ENCODE peak calls at places on chromosomes 2 and 18, in four cellular contexts. P is neural progenitor cell, I is fibroblast of lung, E is H9. K is an unnamed sample. For H3K79me2, the result is how much of the 10 kb centered on the place peaks cover.

GRCh38 chr2:44087037-44087713 is 81.5 kb upstream of the PPM1B start:
- DNase-seq in E (peak), P (peak), I (peak), K (peak)

GRCh38 chr2:48906640-48907039 is 151.1 kb upstream of the LHCGR start:
- DNase-seq in E (no peak), P (no peak), I (no peak), K (no peak)

GRCh38 chr2:42047488-42048317 is at the start of gene PKDCC:
- DNase-seq in P (peak), I (peak), E (peak), K (no peak)

GRCh38 chr18:42429208-42429607 is 474.2 kb downstream of the PIK3C3 start:
- DNase-seq in E (no peak), I (no peak), P (peak), K (no peak)

GRCh38 chr2:101734511-101735165 is 37.1 kb downstream of the MAP4K4 start:
- DNase-seq in P (peak), E (no peak), I (no peak), K (no peak)

GRCh38 chr2:44247924-44248323 is 27.4 kb upstream of the SLC3A1 start:
- DNase-seq in I (no peak), P (peak), E (peak), K (no peak)

GRCh38 chr2:202588647-202589581 is 45.9 kb upstream of the FAM117B start:
- DNase-seq in P (peak), E (peak), I (peak), K (peak)

GRCh38 chr18:65610939-65611338 is 139.9 kb upstream of the CDH7 start:
- DNase-seq in P (peak), E (peak), I (no peak), K (no peak)

GRCh38 chr18:5895886-5896740 is 791 bp upstream of the TMEM200C start:
- DNase-seq in E (peak), P (peak), I (peak), K (peak)

GRCh38 chr2:240573516-240574385 is 5.5 kb downstream of the RNPEPL1 start:
- DNase-seq in I (no peak), E (no peak), P (no peak), K (no peak)

GRCh38 chr18:13271512-13271911 is 53.0 kb downstream of the LDLRAD4 start:
- DNase-seq in E (no peak), P (no peak), I (no peak), K (no peak)

GRCh38 chr2:30421551-30422436 is 25.3 kb upstream of the LCLAT1 start:
- DNase-seq in I (peak), E (no peak), P (peak), K (no peak)

GRCh38 chr2:10993001-10993481 is 81.3 kb downstream of the KCNF1 start:
- DNase-seq in E (no peak), P (no peak), I (peak), K (no peak)

GRCh38 chr18:27797484-27797883 is 379.4 kb downstream of the CDH2 start:
- DNase-seq in P (no peak), E (no peak), I (no peak), K (no peak)

GRCh38 chr2:224882291-224883171 is 159.7 kb downstream of the DOCK10 start:
- DNase-seq in I (peak), P (no peak), E (no peak), K (no peak)

GRCh38 chr2:225270053-225270452 is 129.5 kb upstream of the NYAP2 start:
- DNase-seq in E (no peak), I (no peak), P (no peak), K (no peak)

GRCh38 chr2:234594715-234595114 is 97.8 kb upstream of the ARL4C start:
- DNase-seq in I (no peak), E (no peak), P (no peak), K (no peak)

GRCh38 chr2:159155315-159155714 is 131.2 kb downstream of the WDSUB1 start:
- DNase-seq in I (no peak), P (no peak), E (peak), K (no peak)

GRCh38 chr2:85853499-85854165 is 35.2 kb downstream of the ST3GAL5 start:
- DNase-seq in P (no peak), I (no peak), E (no peak), K (no peak)

GRCh38 chr2:128450211-128451015 is 131.7 kb upstream of the HS6ST1 start:
- DNase-seq in P (peak), I (no peak), E (peak), K (peak)

GRCh38 chr2:219672406-219672805 is 45.0 kb downstream of the SLC4A3 start:
- DNase-seq in I (no peak), P (no peak), E (no peak), K (no peak)

GRCh38 chr2:70895249-70895648 is 40.5 kb upstream of the ATP6V1B1 start:
- DNase-seq in I (no peak), P (no peak), E (no peak), K (no peak)

GRCh38 chr2:43300781-43301586 is 74.6 kb upstream of the ZFP36L2 start:
- DNase-seq in E (no peak), P (no peak), I (no peak), K (no peak)

GRCh38 chr2:196277002-196277401 is 105.6 kb upstream of the STK17B start:
- DNase-seq in E (no peak), P (no peak), I (no peak), K (no peak)

GRCh38 chr18:22499421-22499820 is 81.7 kb upstream of the CTAGE1 start:
- DNase-seq in P (no peak), I (no peak), E (no peak), K (no peak)

GRCh38 chr2:168703926-168704325 is 98.5 kb upstream of the NOSTRIN start:
- DNase-seq in E (no peak), I (peak), P (no peak), K (no peak)

GRCh38 chr18:70290482-70291294 is 1.8 kb downstream of the SOCS6 start:
- DNase-seq in I (no peak), E (no peak), P (no peak), K (no peak)

GRCh38 chr18:70294471-70295191 is 5.8 kb downstream of the SOCS6 start:
- DNase-seq in E (no peak), I (no peak), P (peak), K (no peak)

GRCh38 chr18:70291295-70291574 is 2.4 kb downstream of the SOCS6 start:
- DNase-seq in E (no peak), P (no peak), I (no peak), K (no peak)

GRCh38 chr18:70293166-70293565 is 4.3 kb downstream of the SOCS6 start:
- DNase-seq in E (no peak), P (no peak), I (no peak), K (no peak)

GRCh38 chr18:70292628-70293027 is 3.8 kb downstream of the SOCS6 start:
- DNase-seq in E (no peak), I (no peak), P (no peak), K (no peak)
- H3K79me2 ChIP-seq in E (under half), I (half or more), P (half or more), K (under half)

GRCh38 chr18:58114766-58115165 is 70.7 kb downstream of the NEDD4L start:
- DNase-seq in E (no peak), I (no peak), P (peak), K (no peak)
- H3K79me2 ChIP-seq in E (under half), I (under half), P (under half), K (under half)

DNA sequence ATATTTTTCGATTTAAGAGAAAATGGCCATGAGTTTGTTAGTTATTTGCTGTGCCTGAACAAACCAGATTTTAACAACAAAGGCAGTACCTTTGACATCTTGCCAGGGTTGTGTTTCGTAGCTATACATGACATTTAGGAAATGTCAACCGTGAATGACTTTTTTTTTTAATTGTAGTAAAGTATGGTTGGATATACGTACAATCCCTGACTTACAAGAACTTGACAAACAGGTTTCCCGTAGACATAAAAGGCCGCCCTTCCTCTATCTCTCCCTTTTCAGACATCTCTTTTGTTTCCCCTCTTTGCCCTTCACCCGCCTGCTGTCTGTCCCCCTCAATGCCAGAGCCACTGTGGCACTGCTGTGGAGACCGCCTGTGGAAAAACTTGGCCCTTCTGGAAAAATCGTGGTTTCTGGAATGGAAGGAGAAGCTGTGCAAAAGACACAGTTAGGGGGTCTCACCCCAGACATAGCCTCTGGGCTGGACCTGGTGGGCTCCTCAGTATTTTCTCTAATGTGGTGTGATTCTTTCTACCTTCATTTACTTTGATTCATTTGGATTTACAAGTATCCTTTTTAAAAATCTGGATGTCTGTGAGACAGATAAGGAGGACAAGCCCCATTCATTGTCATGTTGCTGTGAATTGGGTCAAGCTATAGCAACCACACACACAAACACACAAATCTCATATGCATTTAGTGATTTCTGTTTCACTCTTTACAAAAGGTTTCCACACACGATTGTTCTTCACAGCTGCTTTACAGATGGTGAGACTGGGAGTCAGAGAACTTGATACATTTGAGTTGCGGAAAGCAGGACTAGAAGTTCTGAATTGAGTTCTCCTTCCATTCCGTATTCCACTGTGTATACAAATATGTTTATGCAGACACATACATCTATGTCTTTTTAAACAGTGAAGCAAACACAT is 48.6 kb downstream of the SPATS2L start:
- DNase-seq in I (no peak), P (no peak), E (no peak), K (no peak)
- H3K79me2 ChIP-seq in I (half or more), P (under half), E (under half), K (under half)

GRCh38 chr2:204662956-204663355 is 117.7 kb downstream of the PARD3B start:
- DNase-seq in P (no peak), I (no peak), E (no peak), K (no peak)

GRCh38 chr2:204665771-204666170 is 120.5 kb downstream of the PARD3B start:
- DNase-seq in E (no peak), P (no peak), I (peak), K (no peak)

GRCh38 chr2:204664708-204665121 is 119.4 kb downstream of the PARD3B start:
- DNase-seq in P (no peak), I (peak), E (no peak), K (no peak)

GRCh38 chr2:204663816-204664421 is 118.6 kb downstream of the PARD3B start:
- DNase-seq in P (no peak), I (no peak), E (no peak), K (no peak)

GRCh38 chr2:204665244-204665643 is 120.0 kb downstream of the PARD3B start:
- DNase-seq in P (peak), E (no peak), I (peak), K (no peak)
- H3K79me2 ChIP-seq in P (under half), E (under half), I (under half), K (under half)

DNA sequence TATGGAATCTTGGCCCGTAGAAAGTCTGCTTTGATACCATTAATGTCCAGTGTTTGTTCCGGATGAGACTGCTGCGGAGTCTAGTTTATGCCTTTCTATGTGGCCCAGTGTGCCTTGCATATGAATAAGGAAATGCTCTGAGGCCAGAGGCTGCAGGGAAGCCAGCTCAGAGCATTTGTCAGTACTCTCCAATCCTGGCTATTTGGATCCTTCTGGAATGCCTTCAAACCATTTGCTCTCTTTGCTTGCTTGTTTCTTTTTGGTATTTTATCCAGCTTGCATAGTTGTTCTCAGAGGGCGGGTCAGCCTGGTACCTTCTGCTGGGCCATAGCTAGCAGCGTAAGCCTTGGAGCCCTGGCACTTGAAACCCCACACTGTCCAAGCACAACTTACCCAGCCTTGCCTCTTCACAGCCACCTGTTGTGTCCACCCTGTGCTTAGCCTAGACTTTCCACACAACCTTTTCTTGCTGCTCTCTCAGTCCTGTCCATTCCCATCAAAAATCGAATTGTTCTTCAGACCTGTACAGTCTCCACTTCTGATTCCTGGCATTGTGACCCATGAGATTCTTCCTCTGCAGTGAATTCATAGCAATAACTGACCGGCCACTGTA is 20.5 kb downstream of the CENPO start:
- DNase-seq in E (no peak), P (no peak), I (no peak), K (peak)
- H3K79me2 ChIP-seq in E (under half), P (half or more), I (half or more), K (under half)

DNA sequence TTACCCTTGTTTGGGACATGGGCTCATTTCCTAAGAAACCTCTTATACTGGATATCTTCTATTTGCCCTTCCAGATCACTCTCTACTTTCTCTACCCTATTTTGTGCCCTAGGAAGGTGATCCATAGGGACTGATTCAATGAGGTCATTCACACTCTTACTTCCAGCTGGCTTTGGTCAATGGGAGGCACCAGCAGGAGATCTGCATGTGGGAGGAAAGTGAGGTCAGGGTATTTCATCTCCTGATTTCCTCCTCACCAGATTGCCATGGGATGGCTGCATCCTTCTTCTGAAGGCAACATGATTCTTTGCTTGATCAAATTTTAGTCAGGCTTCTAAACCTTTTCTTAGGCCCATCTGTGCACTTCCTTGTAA is 15.2 kb downstream of the M1AP start:
- DNase-seq in P (no peak), I (no peak), E (no peak), K (no peak)
- H3K79me2 ChIP-seq in P (under half), I (under half), E (under half), K (under half)

GRCh38 chr2:201261471-201261870 is 1.1 kb downstream of the CASP8 start:
- DNase-seq in I (no peak), P (no peak), E (no peak), K (no peak)
- H3K79me2 ChIP-seq in I (under half), P (under half), E (under half), K (under half)

GRCh38 chr2:105849431-105850179 is 104.9 kb downstream of the NCK2 start:
- DNase-seq in E (no peak), I (no peak), P (no peak), K (no peak)
- H3K79me2 ChIP-seq in E (under half), I (under half), P (half or more), K (under half)

K was measured in H1.